ENCODE peak calls at places on chromosomes 11 and 22, in nine cellular contexts. One of them, this sample, is unnamed.

GRCh38 chr22:49992921-49993648 is 19.5 kb downstream of the IL17REL start:
- DNase-seq in A549: peak
- DNase-seq in sigmoid colon: peak
- DNase-seq in K562: peak
- DNase-seq in transverse colon: peak
- DNase-seq in HepG2: peak
- DNase-seq in suprapubic skin: peak
- DNase-seq in ovary: no peak
- DNase-seq in SK-N-SH: peak
- DNase-seq in this sample: peak

GRCh38 chr22:23256138-23256932 is 76.0 kb downstream of the BCR start:
- DNase-seq in A549: no peak
- DNase-seq in sigmoid colon: no peak
- DNase-seq in K562: no peak
- DNase-seq in transverse colon: no peak
- DNase-seq in HepG2: no peak
- DNase-seq in suprapubic skin: no peak
- DNase-seq in ovary: no peak
- DNase-seq in SK-N-SH: no peak
- DNase-seq in this sample: no peak

GRCh38 chr11:105155679-105156078 is 16.1 kb upstream of the CARD18 start:
- DNase-seq in A549: no peak
- DNase-seq in sigmoid colon: no peak
- DNase-seq in K562: no peak
- DNase-seq in transverse colon: no peak
- DNase-seq in HepG2: no peak
- DNase-seq in suprapubic skin: no peak
- DNase-seq in ovary: no peak
- DNase-seq in SK-N-SH: no peak
- DNase-seq in this sample: no peak

GRCh38 chr22:48952256-48953102 is 875.2 kb downstream of the BRD1 start:
- DNase-seq in A549: no peak
- DNase-seq in sigmoid colon: peak
- DNase-seq in K562: no peak
- DNase-seq in transverse colon: no peak
- DNase-seq in HepG2: no peak
- DNase-seq in suprapubic skin: peak
- DNase-seq in ovary: no peak
- DNase-seq in SK-N-SH: no peak
- DNase-seq in this sample: no peak

GRCh38 chr11:17846852-17847453 is 112.4 kb downstream of the KCNC1 start:
- DNase-seq in A549: peak
- DNase-seq in sigmoid colon: no peak
- DNase-seq in K562: peak
- DNase-seq in transverse colon: no peak
- DNase-seq in HepG2: no peak
- DNase-seq in suprapubic skin: no peak
- DNase-seq in ovary: no peak
- DNase-seq in SK-N-SH: no peak
- DNase-seq in this sample: no peak

GRCh38 chr11:36475192-36475591 is 34.9 kb downstream of the TRAF6 start:
- DNase-seq in A549: no peak
- DNase-seq in sigmoid colon: no peak
- DNase-seq in K562: no peak
- DNase-seq in transverse colon: no peak
- DNase-seq in HepG2: no peak
- DNase-seq in suprapubic skin: no peak
- DNase-seq in ovary: no peak
- DNase-seq in SK-N-SH: no peak
- DNase-seq in this sample: no peak

GRCh38 chr22:28822930-28823481 is 22.6 kb upstream of the XBP1 start:
- DNase-seq in A549: no peak
- DNase-seq in sigmoid colon: no peak
- DNase-seq in K562: no peak
- DNase-seq in transverse colon: peak
- DNase-seq in HepG2: peak
- DNase-seq in suprapubic skin: no peak
- DNase-seq in ovary: no peak
- DNase-seq in SK-N-SH: no peak
- DNase-seq in this sample: no peak

GRCh38 chr22:40193429-40194421 is 16.0 kb downstream of the TNRC6B start:
- DNase-seq in A549: peak
- DNase-seq in sigmoid colon: no peak
- DNase-seq in K562: peak
- DNase-seq in transverse colon: no peak
- DNase-seq in HepG2: no peak
- DNase-seq in suprapubic skin: peak
- DNase-seq in ovary: peak
- DNase-seq in SK-N-SH: no peak
- DNase-seq in this sample: no peak

GRCh38 chr11:3158821-3159220 is 6.3 kb downstream of the OSBPL5 start:
- DNase-seq in A549: no peak
- DNase-seq in sigmoid colon: no peak
- DNase-seq in K562: no peak
- DNase-seq in transverse colon: no peak
- DNase-seq in HepG2: no peak
- DNase-seq in suprapubic skin: no peak
- DNase-seq in ovary: no peak
- DNase-seq in SK-N-SH: no peak
- DNase-seq in this sample: no peak

GRCh38 chr11:10387209-10388083 is 67.6 kb upstream of the AMPD3 start:
- DNase-seq in A549: no peak
- DNase-seq in sigmoid colon: peak
- DNase-seq in K562: no peak
- DNase-seq in transverse colon: peak
- DNase-seq in HepG2: no peak
- DNase-seq in suprapubic skin: peak
- DNase-seq in ovary: peak
- DNase-seq in SK-N-SH: no peak
- DNase-seq in this sample: peak

GRCh38 chr11:18721576-18722292 is 4.3 kb downstream of the IGSF22 start:
- DNase-seq in A549: peak
- DNase-seq in sigmoid colon: no peak
- DNase-seq in K562: peak
- DNase-seq in transverse colon: peak
- DNase-seq in HepG2: no peak
- DNase-seq in suprapubic skin: no peak
- DNase-seq in ovary: peak
- DNase-seq in SK-N-SH: peak
- DNase-seq in this sample: no peak

GRCh38 chr11:119919656-119920055 is 190.7 kb upstream of the NECTIN1 start:
- DNase-seq in A549: no peak
- DNase-seq in sigmoid colon: no peak
- DNase-seq in K562: no peak
- DNase-seq in transverse colon: no peak
- DNase-seq in HepG2: no peak
- DNase-seq in suprapubic skin: no peak
- DNase-seq in ovary: no peak
- DNase-seq in SK-N-SH: no peak
- DNase-seq in this sample: no peak
- H3K4me3 ChIP-seq in A549: no peak
- H3K4me3 ChIP-seq in sigmoid colon: no peak
- H3K4me3 ChIP-seq in K562: no peak
- H3K4me3 ChIP-seq in transverse colon: no peak
- H3K4me3 ChIP-seq in HepG2: no peak
- H3K4me3 ChIP-seq in suprapubic skin: no peak
- H3K4me3 ChIP-seq in ovary: no peak
- H3K4me3 ChIP-seq in SK-N-SH: no peak
- H3K4me3 ChIP-seq in this sample: no peak

GRCh38 chr11:15839061-15839460 is 517.3 kb downstream of the SOX6 start:
- DNase-seq in A549: no peak
- DNase-seq in sigmoid colon: no peak
- DNase-seq in K562: no peak
- DNase-seq in transverse colon: no peak
- DNase-seq in HepG2: no peak
- DNase-seq in suprapubic skin: no peak
- DNase-seq in ovary: no peak
- DNase-seq in SK-N-SH: peak
- DNase-seq in this sample: no peak

GRCh38 chr11:15845261-15845660 is 511.1 kb downstream of the SOX6 start:
- DNase-seq in A549: no peak
- DNase-seq in sigmoid colon: no peak
- DNase-seq in K562: no peak
- DNase-seq in transverse colon: no peak
- DNase-seq in HepG2: no peak
- DNase-seq in suprapubic skin: no peak
- DNase-seq in ovary: no peak
- DNase-seq in SK-N-SH: no peak
- DNase-seq in this sample: no peak

GRCh38 chr11:15842345-15842744 is 514.0 kb downstream of the SOX6 start:
- DNase-seq in A549: no peak
- DNase-seq in sigmoid colon: no peak
- DNase-seq in K562: no peak
- DNase-seq in transverse colon: no peak
- DNase-seq in HepG2: no peak
- DNase-seq in suprapubic skin: no peak
- DNase-seq in ovary: no peak
- DNase-seq in SK-N-SH: no peak
- DNase-seq in this sample: no peak

GRCh38 chr11:15843309-15843857 is 513.0 kb downstream of the SOX6 start:
- DNase-seq in A549: no peak
- DNase-seq in sigmoid colon: no peak
- DNase-seq in K562: no peak
- DNase-seq in transverse colon: no peak
- DNase-seq in HepG2: no peak
- DNase-seq in suprapubic skin: no peak
- DNase-seq in ovary: no peak
- DNase-seq in SK-N-SH: peak
- DNase-seq in this sample: no peak

DNA sequence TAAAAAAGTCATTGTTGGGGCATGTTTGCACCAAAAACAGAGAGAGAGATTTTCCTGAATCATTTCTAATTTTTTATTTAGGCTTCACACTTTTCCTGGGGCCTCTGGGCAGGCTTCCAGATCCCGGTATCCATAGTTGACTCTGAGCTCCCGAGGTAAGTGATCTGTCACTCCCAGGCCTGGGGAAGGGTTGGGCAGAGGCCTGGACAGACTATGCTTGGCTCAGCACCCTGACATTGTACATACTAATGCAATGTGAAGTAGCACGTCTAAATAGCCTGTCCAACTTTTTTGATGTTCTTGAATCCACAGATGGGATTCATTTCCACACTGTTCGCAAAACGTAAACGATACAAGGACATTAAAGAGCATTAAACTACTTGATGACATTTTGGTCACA is 514.4 kb downstream of the SOX6 start:
- DNase-seq in A549: no peak
- DNase-seq in sigmoid colon: no peak
- DNase-seq in K562: no peak
- DNase-seq in transverse colon: peak
- DNase-seq in HepG2: no peak
- DNase-seq in suprapubic skin: no peak
- DNase-seq in ovary: no peak
- DNase-seq in SK-N-SH: peak
- DNase-seq in this sample: no peak
- H3K27ac ChIP-seq in A549: no peak
- H3K27ac ChIP-seq in sigmoid colon: no peak
- H3K27ac ChIP-seq in K562: no peak
- H3K27ac ChIP-seq in transverse colon: no peak
- H3K27ac ChIP-seq in HepG2: no peak
- H3K27ac ChIP-seq in suprapubic skin: no peak
- H3K27ac ChIP-seq in ovary: no peak
- H3K27ac ChIP-seq in SK-N-SH: peak
- H3K27ac ChIP-seq in this sample: no peak

GRCh38 chr11:826836-827145 is 928 bp upstream of the CRACR2B start:
- DNase-seq in A549: no peak
- DNase-seq in sigmoid colon: no peak
- DNase-seq in K562: peak
- DNase-seq in transverse colon: no peak
- DNase-seq in HepG2: no peak
- DNase-seq in suprapubic skin: no peak
- DNase-seq in ovary: no peak
- DNase-seq in SK-N-SH: no peak
- DNase-seq in this sample: no peak

GRCh38 chr11:823441-824291 is 4.1 kb upstream of the CRACR2B start:
- DNase-seq in A549: no peak
- DNase-seq in sigmoid colon: no peak
- DNase-seq in K562: no peak
- DNase-seq in transverse colon: no peak
- DNase-seq in HepG2: no peak
- DNase-seq in suprapubic skin: no peak
- DNase-seq in ovary: no peak
- DNase-seq in SK-N-SH: no peak
- DNase-seq in this sample: no peak

GRCh38 chr11:824942-825341 is 2.8 kb upstream of the CRACR2B start:
- DNase-seq in A549: no peak
- DNase-seq in sigmoid colon: no peak
- DNase-seq in K562: no peak
- DNase-seq in transverse colon: no peak
- DNase-seq in HepG2: no peak
- DNase-seq in suprapubic skin: no peak
- DNase-seq in ovary: no peak
- DNase-seq in SK-N-SH: no peak
- DNase-seq in this sample: no peak

GRCh38 chr11:825366-826231 is 2.1 kb upstream of the CRACR2B start:
- DNase-seq in A549: no peak
- DNase-seq in sigmoid colon: no peak
- DNase-seq in K562: no peak
- DNase-seq in transverse colon: peak
- DNase-seq in HepG2: no peak
- DNase-seq in suprapubic skin: no peak
- DNase-seq in ovary: no peak
- DNase-seq in SK-N-SH: no peak
- DNase-seq in this sample: no peak

GRCh38 chr11:824292-824880 is 3.3 kb upstream of the CRACR2B start:
- DNase-seq in A549: no peak
- DNase-seq in sigmoid colon: no peak
- DNase-seq in K562: no peak
- DNase-seq in transverse colon: peak
- DNase-seq in HepG2: no peak
- DNase-seq in suprapubic skin: no peak
- DNase-seq in ovary: no peak
- DNase-seq in SK-N-SH: no peak
- DNase-seq in this sample: no peak
- TF ChIP-seq EP300 in A549: no peak
- TF ChIP-seq EP300 in sigmoid colon: no peak
- TF ChIP-seq EP300 in K562: no peak
- TF ChIP-seq EP300 in transverse colon: no peak
- TF ChIP-seq EP300 in HepG2: no peak
- TF ChIP-seq EP300 in suprapubic skin: no peak
- TF ChIP-seq EP300 in ovary: no peak
- TF ChIP-seq EP300 in SK-N-SH: no peak
- TF ChIP-seq EP300 in this sample: no peak

GRCh38 chr11:65554057-65554818 is 3.9 kb downstream of the LTBP3 start:
- DNase-seq in A549: no peak
- DNase-seq in sigmoid colon: no peak
- DNase-seq in K562: no peak
- DNase-seq in transverse colon: no peak
- DNase-seq in HepG2: no peak
- DNase-seq in suprapubic skin: no peak
- DNase-seq in ovary: no peak
- DNase-seq in SK-N-SH: no peak
- DNase-seq in this sample: no peak
- H3K4me3 ChIP-seq in A549: no peak
- H3K4me3 ChIP-seq in sigmoid colon: no peak
- H3K4me3 ChIP-seq in K562: peak
- H3K4me3 ChIP-seq in transverse colon: no peak
- H3K4me3 ChIP-seq in HepG2: no peak
- H3K4me3 ChIP-seq in suprapubic skin: no peak
- H3K4me3 ChIP-seq in ovary: no peak
- H3K4me3 ChIP-seq in SK-N-SH: no peak
- H3K4me3 ChIP-seq in this sample: no peak